ENCODE peak calls at places on chromosomes 16 and 17, in five cellular contexts. One of them, this sample, is unnamed.

GRCh38 chr16:72066747-72067146 is 3.7 kb downstream of the HPR start:
- DNase-seq in foreskin keratinocyte: peak
- DNase-seq in adrenal gland: no peak
- DNase-seq in AG04450: peak
- DNase-seq in cardiac fibroblast: peak
- DNase-seq in this sample: peak

GRCh38 chr17:80984749-80985148 is 6.9 kb upstream of the CHMP6 start:
- DNase-seq in adrenal gland: no peak
- DNase-seq in foreskin keratinocyte: peak
- DNase-seq in cardiac fibroblast: peak
- DNase-seq in AG04450: peak
- DNase-seq in this sample: no peak

GRCh38 chr17:81681672-81682071 is 1.9 kb downstream of the ARL16 start:
- DNase-seq in cardiac fibroblast: no peak
- DNase-seq in foreskin keratinocyte: no peak
- DNase-seq in AG04450: no peak
- DNase-seq in adrenal gland: no peak
- DNase-seq in this sample: no peak

GRCh38 chr17:31408586-31408985 is 17.1 kb downstream of the RAB11FIP4 start:
- DNase-seq in AG04450: no peak
- DNase-seq in adrenal gland: no peak
- DNase-seq in cardiac fibroblast: no peak
- DNase-seq in foreskin keratinocyte: no peak
- DNase-seq in this sample: no peak

GRCh38 chr16:89381788-89382187 is 108.6 kb downstream of the ANKRD11 start:
- DNase-seq in cardiac fibroblast: no peak
- DNase-seq in adrenal gland: no peak
- DNase-seq in AG04450: no peak
- DNase-seq in foreskin keratinocyte: no peak
- DNase-seq in this sample: no peak

GRCh38 chr16:35733278-35733965 is 2274.0 kb downstream of the TP53TG3F start:
- DNase-seq in AG04450: no peak
- DNase-seq in foreskin keratinocyte: peak
- DNase-seq in cardiac fibroblast: no peak
- DNase-seq in adrenal gland: no peak
- DNase-seq in this sample: no peak

GRCh38 chr17:69588739-69589334 is 174.3 kb downstream of the MAP2K6 start:
- DNase-seq in cardiac fibroblast: no peak
- DNase-seq in foreskin keratinocyte: no peak
- DNase-seq in AG04450: no peak
- DNase-seq in adrenal gland: no peak
- DNase-seq in this sample: no peak

GRCh38 chr16:18969050-18969854 is 14.5 kb upstream of the TMC7 start:
- DNase-seq in AG04450: peak
- DNase-seq in foreskin keratinocyte: no peak
- DNase-seq in cardiac fibroblast: peak
- DNase-seq in adrenal gland: peak
- DNase-seq in this sample: peak

GRCh38 chr17:6544011-6544370 is 12.4 kb downstream of the PITPNM3 start:
- DNase-seq in AG04450: no peak
- DNase-seq in foreskin keratinocyte: no peak
- DNase-seq in cardiac fibroblast: no peak
- DNase-seq in adrenal gland: no peak
- DNase-seq in this sample: no peak

GRCh38 chr17:45256114-45256966 is 5.6 kb downstream of the SPATA32 start:
- DNase-seq in adrenal gland: no peak
- DNase-seq in foreskin keratinocyte: no peak
- DNase-seq in AG04450: no peak
- DNase-seq in cardiac fibroblast: no peak
- DNase-seq in this sample: no peak

GRCh38 chr17:75459590-75460267 is 3.3 kb downstream of the TMEM94 start:
- DNase-seq in cardiac fibroblast: no peak
- DNase-seq in adrenal gland: no peak
- DNase-seq in foreskin keratinocyte: no peak
- DNase-seq in AG04450: no peak
- DNase-seq in this sample: no peak

GRCh38 chr16:83793179-83793578 is 14.6 kb upstream of the HSBP1 start:
- DNase-seq in AG04450: no peak
- DNase-seq in adrenal gland: no peak
- DNase-seq in foreskin keratinocyte: no peak
- DNase-seq in cardiac fibroblast: no peak
- DNase-seq in this sample: no peak

GRCh38 chr16:48054881-48055601 is 100.8 kb downstream of the ABCC12 start:
- DNase-seq in adrenal gland: peak
- DNase-seq in cardiac fibroblast: peak
- DNase-seq in foreskin keratinocyte: peak
- DNase-seq in AG04450: peak
- DNase-seq in this sample: peak

GRCh38 chr17:66299721-66300120 is 2.7 kb upstream of the PRKCA start:
- DNase-seq in adrenal gland: no peak
- DNase-seq in cardiac fibroblast: peak
- DNase-seq in AG04450: no peak
- DNase-seq in foreskin keratinocyte: no peak
- DNase-seq in this sample: no peak

GRCh38 chr16:50680907-50681885 is at the start of gene SNX20:
- DNase-seq in foreskin keratinocyte: no peak
- DNase-seq in cardiac fibroblast: no peak
- DNase-seq in adrenal gland: peak
- DNase-seq in AG04450: no peak
- DNase-seq in this sample: no peak

GRCh38 chr17:51651513-51652298 is 391.4 kb downstream of the UTP18 start:
- DNase-seq in AG04450: no peak
- DNase-seq in foreskin keratinocyte: peak
- DNase-seq in adrenal gland: no peak
- DNase-seq in cardiac fibroblast: no peak
- DNase-seq in this sample: no peak

GRCh38 chr17:10119203-10120112 is 78.9 kb downstream of the GAS7 start:
- DNase-seq in adrenal gland: peak
- DNase-seq in cardiac fibroblast: no peak
- DNase-seq in foreskin keratinocyte: peak
- DNase-seq in AG04450: no peak
- DNase-seq in this sample: no peak

GRCh38 chr17:63774982-63775290 is 966 bp downstream of the DDX42 start:
- DNase-seq in adrenal gland: no peak
- DNase-seq in foreskin keratinocyte: no peak
- DNase-seq in cardiac fibroblast: peak
- DNase-seq in AG04450: no peak
- DNase-seq in this sample: no peak

GRCh38 chr16:67077871-67078270 is 31.9 kb upstream of the PHAF1 start:
- DNase-seq in adrenal gland: no peak
- DNase-seq in foreskin keratinocyte: no peak
- DNase-seq in AG04450: no peak
- DNase-seq in cardiac fibroblast: no peak
- DNase-seq in this sample: no peak

GRCh38 chr16:70737377-70738082 is 51.7 kb upstream of the MTSS2 start:
- DNase-seq in AG04450: peak
- DNase-seq in foreskin keratinocyte: no peak
- DNase-seq in cardiac fibroblast: peak
- DNase-seq in adrenal gland: peak
- DNase-seq in this sample: no peak

GRCh38 chr17:78939615-78940014 is 14.4 kb upstream of the TIMP2 start:
- DNase-seq in foreskin keratinocyte: no peak
- DNase-seq in cardiac fibroblast: peak
- DNase-seq in AG04450: no peak
- DNase-seq in adrenal gland: no peak
- DNase-seq in this sample: no peak

GRCh38 chr17:83019376-83019775 is 60.0 kb upstream of the METRNL start:
- DNase-seq in cardiac fibroblast: no peak
- DNase-seq in AG04450: no peak
- DNase-seq in foreskin keratinocyte: no peak
- DNase-seq in adrenal gland: no peak
- DNase-seq in this sample: no peak

GRCh38 chr17:36778458-36778857 is 158.8 kb upstream of the LHX1 start:
- DNase-seq in AG04450: no peak
- DNase-seq in foreskin keratinocyte: no peak
- DNase-seq in cardiac fibroblast: no peak
- DNase-seq in adrenal gland: no peak
- DNase-seq in this sample: no peak

GRCh38 chr16:69613283-69614154 is 47.8 kb downstream of the NFAT5 start:
- DNase-seq in adrenal gland: no peak
- DNase-seq in cardiac fibroblast: peak
- DNase-seq in AG04450: no peak
- DNase-seq in foreskin keratinocyte: peak
- DNase-seq in this sample: no peak

GRCh38 chr16:89565256-89565505 is 4.7 kb downstream of the RPL13 start:
- DNase-seq in cardiac fibroblast: no peak
- DNase-seq in foreskin keratinocyte: peak
- DNase-seq in AG04450: no peak
- DNase-seq in adrenal gland: no peak
- DNase-seq in this sample: no peak

GRCh38 chr16:57318240-57318970 is 33.9 kb upstream of the PLLP start:
- DNase-seq in foreskin keratinocyte: no peak
- DNase-seq in AG04450: no peak
- DNase-seq in adrenal gland: no peak
- DNase-seq in cardiac fibroblast: no peak
- DNase-seq in this sample: no peak

DNA sequence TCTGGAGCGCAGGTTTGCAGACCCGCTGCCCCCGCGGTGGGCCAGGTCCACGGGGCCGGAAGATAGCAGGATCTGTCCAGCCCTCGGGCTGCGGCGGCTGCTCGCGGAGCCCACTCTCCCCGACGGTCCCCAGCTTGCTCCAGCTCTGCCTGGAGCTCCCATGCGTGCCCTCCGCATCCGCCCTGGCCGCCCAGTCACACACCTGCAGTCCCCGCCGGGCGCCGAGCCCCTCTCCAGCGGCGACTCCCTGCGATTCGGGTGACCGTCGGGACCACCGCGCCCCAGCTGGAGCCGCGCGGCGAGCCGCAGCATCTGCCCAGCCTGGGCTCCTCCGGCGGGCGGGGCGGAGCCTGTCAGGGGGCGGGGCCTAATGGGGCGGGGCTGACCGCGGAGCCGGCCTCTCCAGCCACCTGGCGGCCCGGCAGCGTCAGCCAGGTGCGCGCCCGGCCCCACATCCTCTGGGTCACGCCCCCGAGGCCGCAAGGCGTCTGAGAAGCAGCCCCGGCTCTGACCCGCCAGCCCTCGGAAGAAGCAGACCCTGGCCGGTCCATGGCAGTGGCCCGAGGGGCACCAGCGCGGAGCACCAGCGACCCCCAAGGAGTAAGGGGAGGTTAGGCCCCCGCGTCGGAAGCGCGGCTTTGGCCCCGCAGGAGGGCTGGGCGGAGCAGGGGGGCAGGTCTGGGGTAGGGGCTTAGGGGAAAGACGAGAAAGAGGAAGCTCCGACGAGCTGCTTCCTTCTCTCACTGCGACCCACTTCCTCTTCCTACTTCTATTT is at the start of gene PIK3R5:
- DNase-seq in cardiac fibroblast: no peak
- DNase-seq in AG04450: no peak
- DNase-seq in adrenal gland: no peak
- DNase-seq in foreskin keratinocyte: no peak
- DNase-seq in this sample: peak
- TF ChIP-seq CTCF in cardiac fibroblast: no peak
- TF ChIP-seq CTCF in AG04450: no peak
- TF ChIP-seq CTCF in adrenal gland: no peak
- TF ChIP-seq CTCF in foreskin keratinocyte: peak
- TF ChIP-seq CTCF in this sample: peak

GRCh38 chr17:54063639-54064038 is 240.9 kb downstream of the KIF2B start:
- DNase-seq in AG04450: no peak
- DNase-seq in foreskin keratinocyte: peak
- DNase-seq in adrenal gland: no peak
- DNase-seq in cardiac fibroblast: no peak
- DNase-seq in this sample: no peak
- TF ChIP-seq CTCF in AG04450: no peak
- TF ChIP-seq CTCF in foreskin keratinocyte: no peak
- TF ChIP-seq CTCF in adrenal gland: no peak
- TF ChIP-seq CTCF in cardiac fibroblast: no peak
- TF ChIP-seq CTCF in this sample: no peak

GRCh38 chr16:4271176-4272113 is 1.4 kb downstream of the TFAP4 start:
- DNase-seq in foreskin keratinocyte: peak
- DNase-seq in AG04450: peak
- DNase-seq in cardiac fibroblast: peak
- DNase-seq in adrenal gland: peak
- DNase-seq in this sample: peak

GRCh38 chr16:4270595-4270994 is 2.2 kb downstream of the TFAP4 start:
- DNase-seq in AG04450: no peak
- DNase-seq in adrenal gland: no peak
- DNase-seq in foreskin keratinocyte: no peak
- DNase-seq in cardiac fibroblast: no peak
- DNase-seq in this sample: no peak

GRCh38 chr16:4275861-4276260 is 3.0 kb upstream of the TFAP4 start:
- DNase-seq in AG04450: no peak
- DNase-seq in adrenal gland: no peak
- DNase-seq in cardiac fibroblast: no peak
- DNase-seq in foreskin keratinocyte: no peak
- DNase-seq in this sample: no peak

GRCh38 chr16:4272114-4272954 is 489 bp downstream of the TFAP4 start:
- DNase-seq in AG04450: no peak
- DNase-seq in adrenal gland: peak
- DNase-seq in cardiac fibroblast: peak
- DNase-seq in foreskin keratinocyte: peak
- DNase-seq in this sample: peak

GRCh38 chr16:4273858-4274291 is 1.1 kb upstream of the TFAP4 start:
- DNase-seq in AG04450: no peak
- DNase-seq in foreskin keratinocyte: peak
- DNase-seq in adrenal gland: peak
- DNase-seq in cardiac fibroblast: peak
- DNase-seq in this sample: peak
- TF ChIP-seq CTCF in AG04450: peak
- TF ChIP-seq CTCF in foreskin keratinocyte: peak
- TF ChIP-seq CTCF in adrenal gland: peak
- TF ChIP-seq CTCF in cardiac fibroblast: peak
- TF ChIP-seq CTCF in this sample: peak

GRCh38 chr16:10566613-10567012 is 13.8 kb downstream of the EMP2 start:
- DNase-seq in adrenal gland: no peak
- DNase-seq in AG04450: no peak
- DNase-seq in cardiac fibroblast: no peak
- DNase-seq in foreskin keratinocyte: no peak
- DNase-seq in this sample: no peak
- TF ChIP-seq CTCF in adrenal gland: no peak
- TF ChIP-seq CTCF in AG04450: no peak
- TF ChIP-seq CTCF in cardiac fibroblast: no peak
- TF ChIP-seq CTCF in foreskin keratinocyte: peak
- TF ChIP-seq CTCF in this sample: no peak

DNA sequence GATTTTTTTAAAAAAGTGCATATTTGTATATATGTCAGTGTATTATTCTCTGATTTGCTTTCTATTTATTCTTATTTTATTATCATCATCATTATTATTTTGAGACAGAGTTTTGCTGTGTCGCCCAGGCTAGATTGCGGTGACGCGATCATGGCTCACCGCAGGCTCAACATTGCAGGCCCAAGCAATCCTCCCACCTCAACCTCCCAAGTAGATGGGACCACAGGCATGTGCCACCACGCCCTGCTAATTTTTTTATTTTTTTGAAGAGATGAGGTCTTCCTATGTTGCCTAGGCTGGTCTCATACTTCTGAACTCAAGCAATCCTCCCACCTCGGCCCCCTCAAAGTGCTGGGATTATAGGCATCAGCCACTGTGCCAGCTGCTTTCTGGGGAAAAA is 8.4 kb upstream of the ARHGAP17 start:
- DNase-seq in AG04450: no peak
- DNase-seq in foreskin keratinocyte: peak
- DNase-seq in adrenal gland: no peak
- DNase-seq in cardiac fibroblast: no peak
- DNase-seq in this sample: no peak
- TF ChIP-seq CTCF in AG04450: no peak
- TF ChIP-seq CTCF in foreskin keratinocyte: no peak
- TF ChIP-seq CTCF in adrenal gland: no peak
- TF ChIP-seq CTCF in cardiac fibroblast: no peak
- TF ChIP-seq CTCF in this sample: no peak

This sample was measured in endothelial cell.